ENCODE peak calls at places on chromosomes 6 and 20, in seven cellular contexts. B is SJCRH30; W is iPS DF 6.9; R is uterus; Y is CD8-positive, alpha-beta memory T cell; A is body of pancreas; Q is bronchial epithelial cell. P is an unnamed sample. For H3K27me3, the result is how much of the 10 kb centered on the place peaks cover.

GRCh38 chr20:47481330-47482216 is 20.1 kb upstream of the NCOA3 start:
- DNase-seq in B (no peak), W (no peak), R (no peak), Y (no peak), A (no peak), Q (peak), P (no peak)

GRCh38 chr6:56902551-56903464 is 52.1 kb upstream of the BEND6 start:
- DNase-seq in B (peak), W (no peak), R (peak), Y (peak), A (peak), Q (peak), P (peak)

GRCh38 chr20:38963745-38964144 is 1.6 kb downstream of the DHX35 start:
- DNase-seq in B (no peak), W (no peak), R (no peak), Y (no peak), A (no peak), Q (no peak), P (no peak)

GRCh38 chr6:87154641-87155271 is 609 bp upstream of the ZNF292 start:
- DNase-seq in B (no peak), W (no peak), R (no peak), Y (peak), A (no peak), Q (peak), P (peak)

GRCh38 chr20:51487525-51488279 is 54.8 kb downstream of the NFATC2 start:
- DNase-seq in B (no peak), W (no peak), R (peak), Y (no peak), A (no peak), Q (peak), P (peak)

GRCh38 chr20:10131612-10132345 is 86.9 kb upstream of the SNAP25 start:
- DNase-seq in B (no peak), W (peak), R (peak), Y (no peak), A (peak), Q (peak), P (peak)

GRCh38 chr6:5471044-5471443 is 209.7 kb downstream of the FARS2 start:
- DNase-seq in B (peak), W (peak), R (peak), Y (peak), A (peak), Q (peak), P (peak)

GRCh38 chr6:46468611-46469010 is 22.6 kb downstream of the RCAN2 start:
- DNase-seq in B (no peak), W (no peak), R (no peak), Y (no peak), A (no peak), Q (no peak), P (no peak)

GRCh38 chr6:46781478-46782378 is 11.5 kb upstream of the MEP1A start:
- DNase-seq in B (peak), W (peak), R (no peak), Y (no peak), A (peak), Q (peak), P (peak)

GRCh38 chr20:63172726-63173125 is 43.2 kb downstream of the YTHDF1 start:
- DNase-seq in B (peak), W (no peak), R (no peak), Y (no peak), A (no peak), Q (no peak), P (no peak)
- H3K27me3 ChIP-seq in B (half or more), W (under half), R (under half), Y (under half), A (under half), Q (under half), P (half or more)

GRCh38 chr20:13220194-13220856 is 749 bp upstream of the ISM1 start:
- DNase-seq in B (no peak), W (no peak), R (peak), Y (peak), A (peak), Q (peak), P (no peak)
- H3K27me3 ChIP-seq in B (under half), W (under half), R (under half), Y (under half), A (under half), Q (under half), P (under half)

GRCh38 chr20:54366669-54367068 is 108.7 kb upstream of the DOK5 start:
- DNase-seq in B (no peak), W (no peak), R (no peak), Y (no peak), A (no peak), Q (no peak), P (no peak)

GRCh38 chr20:54377992-54378773 is 97.2 kb upstream of the DOK5 start:
- DNase-seq in B (no peak), W (no peak), R (no peak), Y (no peak), A (no peak), Q (no peak), P (no peak)

GRCh38 chr20:54368578-54368977 is 106.8 kb upstream of the DOK5 start:
- DNase-seq in B (no peak), W (no peak), R (no peak), Y (no peak), A (no peak), Q (no peak), P (no peak)

GRCh38 chr20:54372313-54372712 is 103.1 kb upstream of the DOK5 start:
- DNase-seq in B (no peak), W (no peak), R (no peak), Y (no peak), A (no peak), Q (no peak), P (no peak)
- H3K27me3 ChIP-seq in B (under half), W (under half), R (under half), Y (under half), A (under half), Q (under half), P (under half)

GRCh38 chr6:30386166-30386565 is 41.2 kb downstream of the RPP21 start:
- DNase-seq in B (no peak), W (no peak), R (no peak), Y (no peak), A (no peak), Q (no peak), P (no peak)
- H3K27me3 ChIP-seq in B (under half), W (under half), R (under half), Y (under half), A (under half), Q (under half), P (under half)

GRCh38 chr6:50816947-50817637 is 1.6 kb upstream of the TFAP2B start:
- DNase-seq in B (peak), W (no peak), R (no peak), Y (no peak), A (no peak), Q (no peak), P (no peak)
- H3K27me3 ChIP-seq in B (under half), W (under half), R (half or more), Y (under half), A (under half), Q (under half), P (under half)

GRCh38 chr6:84763397-84764331 is 734 bp downstream of the TBX18 start:
- DNase-seq in B (peak), W (no peak), R (peak), Y (no peak), A (no peak), Q (peak), P (no peak)
- H3K27me3 ChIP-seq in B (under half), W (half or more), R (half or more), Y (under half), A (under half), Q (half or more), P (half or more)

GRCh38 chr6:27295301-27296079 is 16.6 kb downstream of the POM121L2 start:
- DNase-seq in B (no peak), W (no peak), R (no peak), Y (no peak), A (no peak), Q (peak), P (peak)

GRCh38 chr6:27294409-27294808 is 17.7 kb downstream of the POM121L2 start:
- DNase-seq in B (no peak), W (no peak), R (no peak), Y (no peak), A (no peak), Q (no peak), P (no peak)

GRCh38 chr6:27296106-27296783 is 15.8 kb downstream of the POM121L2 start:
- DNase-seq in B (peak), W (no peak), R (no peak), Y (no peak), A (no peak), Q (peak), P (no peak)

GRCh38 chr6:27290850-27291208 is 21.2 kb downstream of the POM121L2 start:
- DNase-seq in B (no peak), W (no peak), R (no peak), Y (no peak), A (no peak), Q (no peak), P (no peak)

DNA sequence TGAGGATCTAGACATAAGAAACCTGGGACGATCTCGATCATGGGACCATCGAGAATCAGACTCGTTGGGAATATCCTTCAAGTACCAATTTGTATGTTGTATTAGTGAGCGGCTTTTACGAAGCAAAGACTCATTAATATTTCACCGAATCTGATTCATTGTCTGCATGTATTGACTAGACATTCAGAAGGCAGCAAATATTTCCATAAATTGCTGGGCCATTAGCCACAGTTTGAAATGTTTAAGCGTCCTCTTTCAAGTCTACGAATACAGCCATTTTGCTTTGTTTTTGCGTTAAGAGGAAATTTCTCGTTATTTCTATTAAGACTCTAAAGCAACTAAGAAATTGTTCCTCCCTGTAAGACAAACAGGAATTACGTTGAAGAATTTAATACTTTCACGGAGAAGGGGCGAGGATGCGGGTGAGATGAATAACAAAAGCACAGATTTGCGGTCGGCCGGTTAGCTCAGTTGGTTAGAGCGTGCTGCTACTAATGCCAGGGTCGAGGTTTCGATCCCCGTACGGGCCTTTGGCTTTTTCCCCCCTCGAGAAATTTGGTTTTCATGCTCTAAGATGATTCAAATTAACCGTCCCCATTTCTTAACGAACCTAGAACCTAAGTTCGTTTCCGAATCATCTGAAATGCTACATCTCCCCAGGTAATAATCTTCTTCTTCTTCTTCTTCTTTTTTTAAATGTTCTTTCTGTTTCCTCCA is 18.5 kb downstream of the POM121L2 start:
- DNase-seq in B (peak), W (no peak), R (no peak), Y (no peak), A (no peak), Q (peak), P (no peak)
- H3K27me3 ChIP-seq in B (under half), W (under half), R (half or more), Y (half or more), A (half or more), Q (under half), P (under half)

GRCh38 chr6:168150551-168151444 is 71.8 kb upstream of the FRMD1 start:
- DNase-seq in B (no peak), W (no peak), R (no peak), Y (no peak), A (peak), Q (no peak), P (no peak)

GRCh38 chr6:168149015-168149414 is 70.0 kb upstream of the FRMD1 start:
- DNase-seq in B (no peak), W (no peak), R (no peak), Y (no peak), A (no peak), Q (no peak), P (no peak)

GRCh38 chr6:168147205-168147738 is 68.3 kb upstream of the FRMD1 start:
- DNase-seq in B (no peak), W (no peak), R (no peak), Y (no peak), A (no peak), Q (no peak), P (no peak)

GRCh38 chr6:168148231-168148849 is 69.3 kb upstream of the FRMD1 start:
- DNase-seq in B (no peak), W (no peak), R (no peak), Y (no peak), A (no peak), Q (no peak), P (no peak)

DNA sequence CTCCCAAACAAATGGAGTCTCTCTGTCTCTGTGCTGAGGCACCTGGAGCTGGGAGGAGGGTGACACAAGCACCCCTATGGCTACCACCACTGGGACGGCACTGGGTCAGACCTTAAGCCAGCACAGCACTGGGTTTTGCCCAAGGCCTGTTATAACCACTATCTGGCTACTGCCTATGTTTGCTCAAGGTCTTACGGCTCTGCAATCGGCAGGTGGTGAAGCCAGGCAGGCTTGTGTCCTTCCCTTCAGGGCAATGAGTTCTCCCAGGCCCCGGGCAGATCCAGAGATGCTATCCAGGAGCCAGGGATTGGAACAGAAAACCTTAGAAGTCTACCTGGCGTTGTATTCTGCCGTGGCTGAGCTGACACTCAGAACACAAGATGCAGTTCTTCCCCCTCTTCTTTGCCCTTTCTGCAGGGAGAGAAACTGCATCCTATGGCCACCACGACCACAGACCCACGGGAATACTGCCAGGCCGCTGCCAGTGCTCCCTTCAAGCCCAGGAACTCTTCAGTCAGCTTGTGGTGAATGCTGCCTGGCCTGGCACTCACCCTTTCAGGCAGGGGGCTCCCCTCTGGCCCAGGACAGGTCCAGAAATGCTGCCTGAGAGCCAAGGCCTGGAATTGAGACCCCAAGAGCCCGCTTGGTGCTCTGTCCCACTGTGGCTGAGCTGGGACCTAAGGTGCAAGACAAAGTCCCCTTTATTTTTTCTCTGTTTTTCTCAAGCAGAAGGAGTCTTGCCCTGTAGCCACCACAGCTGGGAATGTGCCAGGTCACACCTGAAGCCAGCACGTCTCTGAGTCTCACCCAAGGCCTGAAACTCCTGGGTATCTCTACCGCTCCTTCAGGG is 67.0 kb upstream of the FRMD1 start:
- DNase-seq in B (no peak), W (no peak), R (peak), Y (no peak), A (no peak), Q (no peak), P (no peak)
- H3K27me3 ChIP-seq in B (under half), W (under half), R (under half), Y (under half), A (under half), Q (under half), P (under half)

GRCh38 chr6:27805347-27805746 is 106.8 kb downstream of the OR2B2 start:
- DNase-seq in B (no peak), W (no peak), R (no peak), Y (no peak), A (no peak), Q (no peak), P (no peak)
- H3K27me3 ChIP-seq in B (under half), W (under half), R (under half), Y (under half), A (under half), Q (under half), P (under half)

GRCh38 chr6:1316482-1317220 is 4.8 kb downstream of the FOXQ1 start:
- DNase-seq in B (no peak), W (no peak), R (no peak), Y (no peak), A (peak), Q (no peak), P (no peak)
- H3K27me3 ChIP-seq in B (under half), W (under half), R (under half), Y (under half), A (under half), Q (under half), P (under half)

P was measured in AG04450.